ENCODE peak calls at places on chromosome 13, in eight cellular contexts. Y, B, A, C, V, T, I and U are unnamed samples.
A peak's percentile ranks its signal among the peaks of the same experiment; 100 is the strongest.

GRCh38 chr13:75329723-75330122 is 152.2 kb downstream of the TBC1D4 start:
- DNase-seq in A (no peak), T (no peak), B (no peak), C (no peak), Y (no peak), V (no peak), I (no peak), U (no peak)

GRCh38 chr13:66805657-66806056 is 424.5 kb downstream of the PCDH9 start:
- DNase-seq in I (no peak), B (no peak), Y (no peak), C (no peak), A (no peak), V (no peak), T (no peak), U (no peak)

GRCh38 chr13:97328222-97328790 is 105.7 kb upstream of the RAP2A start:
- DNase-seq in Y (no peak), C (no peak), B (no peak), A (no peak), V (no peak), I (no peak), T (no peak), U (no peak)

GRCh38 chr13:51806571-51806970 is 2.6 kb upstream of the DHRS12 start:
- DNase-seq in V (no peak), Y (no peak), A (no peak), I (no peak), B (no peak), C (no peak), T (no peak), U (no peak)

GRCh38 chr13:32125746-32126145 is 94.2 kb downstream of the FRY start:
- DNase-seq in V (peak; percentile 97), I (no peak), A (no peak), Y (no peak), T (no peak), C (no peak), B (no peak), U (no peak)

GRCh38 chr13:113592571-113592970 is 8.0 kb downstream of the TFDP1 start:
- DNase-seq in A (peak; percentile 34), T (no peak), V (no peak), C (no peak), Y (peak; percentile 5), I (no peak), B (no peak), U (no peak)

GRCh38 chr13:50158385-50159165 is 143.3 kb downstream of the KCNRG start:
- DNase-seq in A (no peak), C (no peak), I (no peak), T (no peak), Y (no peak), B (no peak), V (no peak), U (no peak)

GRCh38 chr13:28751210-28751935 is 32.6 kb upstream of the SLC46A3 start:
- DNase-seq in V (peak; percentile 2), A (no peak), T (no peak), Y (no peak), C (no peak), B (no peak), I (no peak), U (no peak)

GRCh38 chr13:105982219-105982618 is 553.2 kb downstream of the EFNB2 start:
- DNase-seq in Y (no peak), V (no peak), T (no peak), B (no peak), A (no peak), C (no peak), I (no peak), U (no peak)

GRCh38 chr13:65445340-65445739 is 1784.8 kb downstream of the PCDH9 start:
- DNase-seq in T (no peak), Y (no peak), C (no peak), V (no peak), B (no peak), A (no peak), I (no peak), U (no peak)

GRCh38 chr13:76971215-76971614 is 20.7 kb upstream of the CLN5 start:
- DNase-seq in C (no peak), B (no peak), A (no peak), I (no peak), V (no peak), T (no peak), Y (no peak), U (no peak)

GRCh38 chr13:104106705-104107393 is 1040.6 kb upstream of the SLC10A2 start:
- DNase-seq in B (no peak), T (no peak), V (no peak), C (no peak), Y (no peak), A (no peak), I (no peak), U (no peak)

GRCh38 chr13:112113355-112113754 is 46.4 kb downstream of the SOX1 start:
- DNase-seq in Y (no peak), C (no peak), I (no peak), T (no peak), A (no peak), V (no peak), B (no peak), U (no peak)

GRCh38 chr13:20127563-20128458 is 33.0 kb downstream of the GJA3 start:
- DNase-seq in I (no peak), B (no peak), C (no peak), T (peak; percentile 74), A (peak; percentile 71), V (no peak), Y (peak; percentile 14), U (peak; percentile 26)

GRCh38 chr13:31408927-31409326 is 209.2 kb downstream of the B3GLCT start:
- DNase-seq in B (no peak), Y (no peak), A (no peak), T (no peak), I (no peak), C (no peak), V (no peak), U (no peak)

GRCh38 chr13:79225487-79226232 is 180.4 kb downstream of the RBM26 start:
- DNase-seq in C (no peak), A (no peak), Y (no peak), T (no peak), V (no peak), B (no peak), I (no peak), U (no peak)

GRCh38 chr13:104980571-104980970 is 1554.9 kb downstream of the EFNB2 start:
- DNase-seq in T (no peak), A (no peak), C (no peak), I (no peak), Y (no peak), B (no peak), V (no peak), U (no peak)

GRCh38 chr13:39266426-39266825 is 228.2 kb downstream of the NHLRC3 start:
- DNase-seq in C (no peak), Y (no peak), T (no peak), B (no peak), V (no peak), A (no peak), I (no peak), U (no peak)

GRCh38 chr13:98228661-98229349 is 51.7 kb upstream of the RNF113B start:
- DNase-seq in T (no peak), Y (no peak), V (no peak), A (no peak), I (no peak), C (no peak), B (no peak), U (no peak)

GRCh38 chr13:91482427-91482826 is 84.0 kb downstream of the GPC5 start:
- DNase-seq in V (no peak), Y (no peak), A (no peak), B (no peak), T (no peak), C (no peak), I (no peak), U (no peak)

GRCh38 chr13:46621133-46621532 is 68.2 kb downstream of the LRCH1 start:
- DNase-seq in V (no peak), T (no peak), Y (no peak), I (no peak), A (no peak), B (no peak), C (no peak), U (no peak)

GRCh38 chr13:109684084-109684835 is 102.1 kb downstream of the IRS2 start:
- DNase-seq in B (no peak), Y (no peak), V (no peak), C (no peak), I (no peak), A (no peak), T (no peak), U (no peak)

GRCh38 chr13:20968745-20969144 is 66.2 kb upstream of the XPO4 start:
- DNase-seq in A (no peak), B (no peak), C (no peak), V (peak; percentile 14), T (no peak), Y (no peak), I (no peak), U (no peak)

GRCh38 chr13:34413538-34414210 is 528.4 kb upstream of the NBEA start:
- DNase-seq in Y (no peak), A (no peak), I (no peak), T (no peak), V (no peak), C (no peak), B (no peak), U (no peak)

GRCh38 chr13:113413898-113414282 is 39.4 kb downstream of the ADPRHL1 start:
- DNase-seq in I (no peak), V (no peak), B (no peak), Y (no peak), C (no peak), A (no peak), T (peak; percentile 26), U (no peak)

GRCh38 chr13:94182185-94182761 is 297.2 kb downstream of the DCT start:
- DNase-seq in B (no peak), A (no peak), I (no peak), V (peak; percentile 55), C (no peak), Y (no peak), T (no peak), U (no peak)

GRCh38 chr13:106490887-106491321 is 44.6 kb downstream of the EFNB2 start:
- DNase-seq in I (no peak), Y (peak; percentile 13), T (no peak), B (no peak), A (no peak), C (no peak), V (no peak), U (no peak)

GRCh38 chr13:101152184-101152583 is 264.1 kb downstream of the NALCN start:
- DNase-seq in V (no peak), B (no peak), C (no peak), I (no peak), Y (no peak), A (no peak), T (no peak), U (no peak)

GRCh38 chr13:98275711-98276171 is 98.7 kb upstream of the RNF113B start:
- DNase-seq in B (no peak), A (no peak), I (no peak), V (no peak), C (no peak), Y (no peak), T (no peak), U (no peak)

GRCh38 chr13:30395192-30396158 is 26.8 kb upstream of the UBE2L5 start:
- DNase-seq in C (peak; percentile 25), Y (peak; percentile 51), I (peak; percentile 66), T (peak; percentile 64), A (peak; percentile 96), B (peak; percentile 42), V (peak; percentile 91), U (peak; percentile 93)

GRCh38 chr13:21825801-21826200 is 154.9 kb downstream of the FGF9 start:
- DNase-seq in C (no peak), T (no peak), B (no peak), Y (no peak), I (no peak), A (no peak), V (no peak), U (no peak)

GRCh38 chr13:21925720-21926119 is 254.8 kb downstream of the FGF9 start:
- DNase-seq in Y (no peak), B (no peak), V (no peak), A (no peak), I (no peak), C (no peak), T (no peak), U (no peak)